ENCODE peak calls at places on chromosomes 3 and 15, in eight cellular contexts. One of them, this sample, is unnamed.

GRCh38 chr3:43361077-43361476 is 74.7 kb downstream of the SNRK start:
- DNase-seq in PC-3: no peak
- DNase-seq in HCT116: no peak
- DNase-seq in fibroblast of lung: no peak
- DNase-seq in GM23248: no peak
- DNase-seq in colonic mucosa: no peak
- DNase-seq in mesendoderm: no peak
- DNase-seq in neuronal stem cell: no peak
- DNase-seq in this sample: no peak

GRCh38 chr3:133891662-133892389 is 3.9 kb downstream of the RAB6B start:
- DNase-seq in PC-3: no peak
- DNase-seq in HCT116: no peak
- DNase-seq in fibroblast of lung: no peak
- DNase-seq in GM23248: no peak
- DNase-seq in colonic mucosa: peak
- DNase-seq in mesendoderm: no peak
- DNase-seq in neuronal stem cell: no peak
- DNase-seq in this sample: no peak

GRCh38 chr15:80580107-80580506 is 115.0 kb upstream of the ABHD17C start:
- DNase-seq in PC-3: peak
- DNase-seq in HCT116: no peak
- DNase-seq in fibroblast of lung: no peak
- DNase-seq in GM23248: peak
- DNase-seq in colonic mucosa: no peak
- DNase-seq in mesendoderm: peak
- DNase-seq in neuronal stem cell: no peak
- DNase-seq in this sample: no peak

GRCh38 chr15:47582283-47582682 is 135.0 kb upstream of the SEMA6D start:
- DNase-seq in PC-3: no peak
- DNase-seq in HCT116: no peak
- DNase-seq in fibroblast of lung: no peak
- DNase-seq in GM23248: no peak
- DNase-seq in colonic mucosa: no peak
- DNase-seq in mesendoderm: no peak
- DNase-seq in neuronal stem cell: no peak
- DNase-seq in this sample: no peak

GRCh38 chr15:77025941-77026411 is 31.1 kb downstream of the PSTPIP1 start:
- DNase-seq in PC-3: no peak
- DNase-seq in HCT116: no peak
- DNase-seq in fibroblast of lung: no peak
- DNase-seq in GM23248: no peak
- DNase-seq in colonic mucosa: peak
- DNase-seq in mesendoderm: no peak
- DNase-seq in neuronal stem cell: no peak
- DNase-seq in this sample: no peak

GRCh38 chr3:20622304-20622703 is 436.3 kb upstream of the SGO1 start:
- DNase-seq in PC-3: peak
- DNase-seq in HCT116: no peak
- DNase-seq in fibroblast of lung: peak
- DNase-seq in GM23248: peak
- DNase-seq in colonic mucosa: no peak
- DNase-seq in mesendoderm: no peak
- DNase-seq in neuronal stem cell: no peak
- DNase-seq in this sample: no peak

GRCh38 chr15:48177875-48178611 is at the start of gene MYEF2:
- DNase-seq in PC-3: peak
- DNase-seq in HCT116: no peak
- DNase-seq in fibroblast of lung: peak
- DNase-seq in GM23248: peak
- DNase-seq in colonic mucosa: peak
- DNase-seq in mesendoderm: peak
- DNase-seq in neuronal stem cell: peak
- DNase-seq in this sample: peak

GRCh38 chr3:195475614-195476013 is 32.8 kb upstream of the ACAP2 start:
- DNase-seq in PC-3: no peak
- DNase-seq in HCT116: no peak
- DNase-seq in fibroblast of lung: no peak
- DNase-seq in GM23248: no peak
- DNase-seq in colonic mucosa: no peak
- DNase-seq in mesendoderm: no peak
- DNase-seq in neuronal stem cell: no peak
- DNase-seq in this sample: no peak

GRCh38 chr3:170488802-170489201 is 70.1 kb downstream of the CLDN11 start:
- DNase-seq in PC-3: peak
- DNase-seq in HCT116: no peak
- DNase-seq in fibroblast of lung: peak
- DNase-seq in GM23248: peak
- DNase-seq in colonic mucosa: no peak
- DNase-seq in mesendoderm: no peak
- DNase-seq in neuronal stem cell: no peak
- DNase-seq in this sample: peak

GRCh38 chr3:4695846-4696245 is 202.7 kb downstream of the ITPR1 start:
- DNase-seq in PC-3: peak
- DNase-seq in HCT116: no peak
- DNase-seq in fibroblast of lung: no peak
- DNase-seq in GM23248: no peak
- DNase-seq in colonic mucosa: no peak
- DNase-seq in mesendoderm: no peak
- DNase-seq in neuronal stem cell: no peak
- DNase-seq in this sample: no peak

GRCh38 chr15:68594533-68595259 is 15.9 kb downstream of the CORO2B start:
- DNase-seq in PC-3: no peak
- DNase-seq in HCT116: no peak
- DNase-seq in fibroblast of lung: no peak
- DNase-seq in GM23248: no peak
- DNase-seq in colonic mucosa: no peak
- DNase-seq in mesendoderm: no peak
- DNase-seq in neuronal stem cell: no peak
- DNase-seq in this sample: no peak

GRCh38 chr15:63918901-63919348 is 85.2 kb upstream of the HERC1 start:
- DNase-seq in PC-3: no peak
- DNase-seq in HCT116: no peak
- DNase-seq in fibroblast of lung: no peak
- DNase-seq in GM23248: no peak
- DNase-seq in colonic mucosa: no peak
- DNase-seq in mesendoderm: no peak
- DNase-seq in neuronal stem cell: no peak
- DNase-seq in this sample: no peak

GRCh38 chr3:140521751-140522445 is 156.0 kb upstream of the TRIM42 start:
- DNase-seq in PC-3: no peak
- DNase-seq in HCT116: no peak
- DNase-seq in fibroblast of lung: no peak
- DNase-seq in GM23248: no peak
- DNase-seq in colonic mucosa: no peak
- DNase-seq in mesendoderm: peak
- DNase-seq in neuronal stem cell: no peak
- DNase-seq in this sample: no peak

GRCh38 chr15:93217343-93217742 is 128.3 kb upstream of the RGMA start:
- DNase-seq in PC-3: no peak
- DNase-seq in HCT116: no peak
- DNase-seq in fibroblast of lung: no peak
- DNase-seq in GM23248: no peak
- DNase-seq in colonic mucosa: no peak
- DNase-seq in mesendoderm: peak
- DNase-seq in neuronal stem cell: no peak
- DNase-seq in this sample: no peak

GRCh38 chr15:75366163-75366562 is 2.2 kb downstream of the MAN2C1 start:
- DNase-seq in PC-3: no peak
- DNase-seq in HCT116: no peak
- DNase-seq in fibroblast of lung: no peak
- DNase-seq in GM23248: no peak
- DNase-seq in colonic mucosa: no peak
- DNase-seq in mesendoderm: no peak
- DNase-seq in neuronal stem cell: no peak
- DNase-seq in this sample: no peak

GRCh38 chr15:75367913-75368688 is at the start of gene MAN2C1:
- DNase-seq in PC-3: peak
- DNase-seq in HCT116: peak
- DNase-seq in fibroblast of lung: peak
- DNase-seq in GM23248: peak
- DNase-seq in colonic mucosa: peak
- DNase-seq in mesendoderm: peak
- DNase-seq in neuronal stem cell: peak
- DNase-seq in this sample: peak

GRCh38 chr15:75368689-75369239 is 357 bp upstream of the MAN2C1 start:
- DNase-seq in PC-3: no peak
- DNase-seq in HCT116: no peak
- DNase-seq in fibroblast of lung: peak
- DNase-seq in GM23248: peak
- DNase-seq in colonic mucosa: no peak
- DNase-seq in mesendoderm: no peak
- DNase-seq in neuronal stem cell: no peak
- DNase-seq in this sample: peak

GRCh38 chr15:75364881-75365280 is 3.5 kb downstream of the MAN2C1 start:
- DNase-seq in PC-3: no peak
- DNase-seq in HCT116: no peak
- DNase-seq in fibroblast of lung: no peak
- DNase-seq in GM23248: no peak
- DNase-seq in colonic mucosa: no peak
- DNase-seq in mesendoderm: no peak
- DNase-seq in neuronal stem cell: no peak
- DNase-seq in this sample: no peak

DNA sequence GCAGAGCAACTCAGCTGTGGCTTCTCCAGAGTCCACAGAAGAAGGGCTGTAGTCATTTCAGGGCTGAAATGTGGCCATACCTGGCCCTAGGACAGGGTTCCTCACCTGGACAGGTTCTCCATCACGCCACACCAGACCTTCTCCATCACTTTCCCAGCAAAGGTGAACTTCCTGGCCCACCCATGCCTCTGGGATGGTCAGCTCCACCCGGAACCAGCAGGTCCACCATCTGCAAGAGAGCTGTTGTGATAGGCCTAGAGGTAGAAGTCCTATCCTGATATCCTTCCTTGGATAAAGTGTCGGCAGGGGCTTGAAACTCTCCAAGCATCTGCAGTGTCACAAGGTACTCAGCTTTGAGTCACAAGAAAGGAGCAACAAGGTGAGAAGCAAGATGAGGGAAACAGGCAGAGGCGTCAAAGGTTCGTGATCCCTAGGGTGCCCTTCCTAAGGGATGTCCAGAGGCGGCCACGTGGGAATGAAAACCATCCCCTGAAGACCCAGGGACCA is 948 bp downstream of the MAN2C1 start:
- DNase-seq in PC-3: no peak
- DNase-seq in HCT116: no peak
- DNase-seq in fibroblast of lung: no peak
- DNase-seq in GM23248: no peak
- DNase-seq in colonic mucosa: no peak
- DNase-seq in mesendoderm: no peak
- DNase-seq in neuronal stem cell: no peak
- DNase-seq in this sample: no peak
- H3K9ac ChIP-seq in PC-3: peak
- H3K9ac ChIP-seq in HCT116: peak
- H3K9ac ChIP-seq in fibroblast of lung: no peak
- H3K9ac ChIP-seq in GM23248: peak
- H3K9ac ChIP-seq in colonic mucosa: peak
- H3K9ac ChIP-seq in mesendoderm: peak
- H3K9ac ChIP-seq in neuronal stem cell: peak
- H3K9ac ChIP-seq in this sample: no peak

DNA sequence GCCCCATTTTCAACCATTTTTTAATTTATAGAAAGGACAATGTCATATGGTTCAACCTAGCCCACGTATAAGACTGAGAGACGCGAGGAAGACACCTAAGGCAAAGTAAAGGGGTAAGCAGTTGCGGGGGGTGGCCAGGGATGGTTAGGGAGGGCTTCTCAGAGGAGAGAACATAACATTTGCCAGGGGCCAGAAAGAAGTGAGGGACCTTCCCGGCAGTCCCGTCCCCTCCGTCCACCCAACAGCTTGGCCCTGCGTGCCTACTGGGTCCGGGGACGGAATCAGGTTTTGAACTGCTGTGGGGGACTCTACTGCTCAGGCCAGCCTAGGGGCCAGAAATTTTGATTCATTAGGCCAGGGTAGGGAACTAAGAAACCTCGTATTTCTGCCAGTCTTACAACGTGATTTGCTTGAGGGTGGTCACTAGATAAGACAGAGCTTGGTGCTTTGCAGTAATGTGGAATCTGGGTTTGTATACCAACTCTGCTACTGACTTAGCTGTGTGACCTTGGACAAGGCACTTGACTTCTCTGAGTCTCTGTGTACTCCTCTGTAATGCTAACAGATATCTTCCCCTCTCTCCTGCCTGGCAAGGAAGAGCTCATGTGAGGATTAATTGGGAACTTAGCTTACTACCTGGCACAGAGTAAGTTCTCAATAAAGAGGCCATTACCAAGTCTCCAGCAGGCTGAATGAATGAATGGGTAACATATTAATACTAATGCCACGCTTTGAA is 734 bp upstream of the SLC6A20 start:
- DNase-seq in PC-3: no peak
- DNase-seq in HCT116: no peak
- DNase-seq in fibroblast of lung: no peak
- DNase-seq in GM23248: no peak
- DNase-seq in colonic mucosa: no peak
- DNase-seq in mesendoderm: no peak
- DNase-seq in neuronal stem cell: no peak
- DNase-seq in this sample: no peak
- H3K9ac ChIP-seq in PC-3: no peak
- H3K9ac ChIP-seq in HCT116: peak
- H3K9ac ChIP-seq in fibroblast of lung: no peak
- H3K9ac ChIP-seq in GM23248: no peak
- H3K9ac ChIP-seq in colonic mucosa: no peak
- H3K9ac ChIP-seq in mesendoderm: no peak
- H3K9ac ChIP-seq in neuronal stem cell: no peak
- H3K9ac ChIP-seq in this sample: no peak

GRCh38 chr3:57164217-57164605 is 942 bp downstream of the IL17RD start:
- DNase-seq in PC-3: no peak
- DNase-seq in HCT116: no peak
- DNase-seq in fibroblast of lung: peak
- DNase-seq in GM23248: peak
- DNase-seq in colonic mucosa: peak
- DNase-seq in mesendoderm: peak
- DNase-seq in neuronal stem cell: no peak
- DNase-seq in this sample: no peak
- H3K9ac ChIP-seq in PC-3: peak
- H3K9ac ChIP-seq in HCT116: peak
- H3K9ac ChIP-seq in fibroblast of lung: no peak
- H3K9ac ChIP-seq in GM23248: no peak
- H3K9ac ChIP-seq in colonic mucosa: no peak
- H3K9ac ChIP-seq in mesendoderm: peak
- H3K9ac ChIP-seq in neuronal stem cell: peak
- H3K9ac ChIP-seq in this sample: no peak

DNA sequence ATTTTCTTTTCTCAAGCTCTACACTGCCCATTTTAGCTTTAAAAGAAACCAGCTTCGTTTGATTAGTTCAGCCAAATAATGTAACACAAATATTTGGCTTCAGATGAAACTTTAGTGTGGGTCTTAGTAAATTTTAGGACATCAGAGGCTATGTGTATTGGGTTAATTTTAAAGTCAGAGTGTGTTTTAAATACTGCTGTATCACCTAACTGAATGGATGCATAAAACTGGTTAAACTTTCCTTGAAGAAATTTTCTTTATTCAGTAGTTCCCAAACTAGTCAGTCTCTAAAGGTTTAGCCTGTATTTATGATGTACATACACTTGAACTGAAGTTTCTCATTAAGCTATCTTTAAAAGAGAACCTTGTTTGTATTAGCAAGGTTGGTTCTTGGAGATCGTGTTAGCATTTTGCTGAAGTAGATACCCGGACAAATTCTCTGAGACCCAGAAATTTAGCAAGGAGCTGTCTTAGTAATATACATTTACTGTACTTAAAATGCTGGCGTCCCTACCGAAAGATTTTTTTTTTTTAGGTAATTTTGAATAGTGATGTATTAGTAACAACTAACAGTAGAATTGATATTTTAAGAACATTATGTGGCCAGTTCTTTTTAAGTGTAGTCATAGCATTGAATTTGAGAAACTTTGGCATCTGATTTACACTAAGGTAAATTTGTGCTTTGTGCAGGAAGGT is 2.7 kb downstream of the DIPK2A start:
- DNase-seq in PC-3: no peak
- DNase-seq in HCT116: no peak
- DNase-seq in fibroblast of lung: peak
- DNase-seq in GM23248: no peak
- DNase-seq in colonic mucosa: no peak
- DNase-seq in mesendoderm: no peak
- DNase-seq in neuronal stem cell: no peak
- DNase-seq in this sample: no peak
- H3K9ac ChIP-seq in PC-3: peak
- H3K9ac ChIP-seq in HCT116: no peak
- H3K9ac ChIP-seq in fibroblast of lung: peak
- H3K9ac ChIP-seq in GM23248: peak
- H3K9ac ChIP-seq in colonic mucosa: no peak
- H3K9ac ChIP-seq in mesendoderm: peak
- H3K9ac ChIP-seq in neuronal stem cell: no peak
- H3K9ac ChIP-seq in this sample: peak